ENCODE peak calls at places on chromosomes 4 and X, in eight cellular contexts. One of them, this sample, is unnamed. For H3K9me3 and H3K9me2, the result is how much of the 10 kb centered on the place peaks cover.

GRCh38 chr4:26568446-26568994 is 15.4 kb upstream of the TBC1D19 start:
- DNase-seq in SK-N-SH: no peak
- DNase-seq in GM23248: peak
- DNase-seq in PC-3: peak
- DNase-seq in MM.1S: no peak
- DNase-seq in OCI-LY7: no peak
- DNase-seq in Karpas-422: no peak
- DNase-seq in HCT116: peak
- DNase-seq in this sample: no peak

GRCh38 chr4:145870155-145871020 is 68.2 kb downstream of the ZNF827 start:
- DNase-seq in OCI-LY7: no peak
- DNase-seq in SK-N-SH: no peak
- DNase-seq in HCT116: no peak
- DNase-seq in GM23248: peak
- DNase-seq in Karpas-422: no peak
- DNase-seq in MM.1S: peak
- DNase-seq in PC-3: no peak
- DNase-seq in this sample: no peak

GRCh38 chr4:27684501-27685077 is 823.9 kb downstream of the STIM2 start:
- DNase-seq in OCI-LY7: peak
- DNase-seq in Karpas-422: peak
- DNase-seq in MM.1S: peak
- DNase-seq in SK-N-SH: peak
- DNase-seq in HCT116: peak
- DNase-seq in GM23248: peak
- DNase-seq in PC-3: peak
- DNase-seq in this sample: peak

GRCh38 chr4:141020801-141021261 is 112.4 kb downstream of the RNF150 start:
- DNase-seq in MM.1S: no peak
- DNase-seq in SK-N-SH: no peak
- DNase-seq in PC-3: no peak
- DNase-seq in OCI-LY7: no peak
- DNase-seq in Karpas-422: no peak
- DNase-seq in HCT116: no peak
- DNase-seq in GM23248: peak
- DNase-seq in this sample: no peak

GRCh38 chrX:40083120-40083978 is 14.4 kb downstream of the BCOR start:
- DNase-seq in GM23248: peak
- DNase-seq in OCI-LY7: no peak
- DNase-seq in PC-3: peak
- DNase-seq in Karpas-422: peak
- DNase-seq in SK-N-SH: no peak
- DNase-seq in HCT116: no peak
- DNase-seq in MM.1S: no peak
- DNase-seq in this sample: peak

GRCh38 chr4:135418353-135418752 is 1216.8 kb upstream of the PABPC4L start:
- DNase-seq in OCI-LY7: peak
- DNase-seq in GM23248: no peak
- DNase-seq in Karpas-422: peak
- DNase-seq in HCT116: peak
- DNase-seq in PC-3: peak
- DNase-seq in MM.1S: peak
- DNase-seq in SK-N-SH: peak
- DNase-seq in this sample: no peak

GRCh38 chr4:53902786-53903185 is 161.6 kb downstream of the CHIC2 start:
- DNase-seq in PC-3: no peak
- DNase-seq in GM23248: no peak
- DNase-seq in OCI-LY7: no peak
- DNase-seq in HCT116: no peak
- DNase-seq in SK-N-SH: no peak
- DNase-seq in MM.1S: no peak
- DNase-seq in Karpas-422: no peak
- DNase-seq in this sample: no peak

GRCh38 chr4:121072080-121072835 is at the start of gene NDNF:
- DNase-seq in Karpas-422: no peak
- DNase-seq in HCT116: no peak
- DNase-seq in GM23248: peak
- DNase-seq in OCI-LY7: no peak
- DNase-seq in PC-3: no peak
- DNase-seq in SK-N-SH: peak
- DNase-seq in MM.1S: peak
- DNase-seq in this sample: peak

GRCh38 chrX:132636080-132636479 is 147.2 kb upstream of the MBNL3 start:
- DNase-seq in OCI-LY7: no peak
- DNase-seq in PC-3: peak
- DNase-seq in Karpas-422: peak
- DNase-seq in SK-N-SH: no peak
- DNase-seq in MM.1S: peak
- DNase-seq in GM23248: peak
- DNase-seq in HCT116: no peak
- DNase-seq in this sample: no peak

GRCh38 chr4:15771419-15772058 is 6.6 kb upstream of the CD38 start:
- DNase-seq in Karpas-422: no peak
- DNase-seq in PC-3: no peak
- DNase-seq in SK-N-SH: no peak
- DNase-seq in OCI-LY7: no peak
- DNase-seq in MM.1S: peak
- DNase-seq in HCT116: no peak
- DNase-seq in GM23248: no peak
- DNase-seq in this sample: no peak

GRCh38 chr4:16117164-16117563 is 33.3 kb upstream of the PROM1 start:
- DNase-seq in PC-3: no peak
- DNase-seq in Karpas-422: no peak
- DNase-seq in OCI-LY7: no peak
- DNase-seq in HCT116: no peak
- DNase-seq in MM.1S: no peak
- DNase-seq in SK-N-SH: no peak
- DNase-seq in GM23248: no peak
- DNase-seq in this sample: no peak

GRCh38 chr4:186727977-186728519 is 4.4 kb upstream of the FAT1 start:
- DNase-seq in OCI-LY7: no peak
- DNase-seq in PC-3: peak
- DNase-seq in MM.1S: no peak
- DNase-seq in HCT116: peak
- DNase-seq in SK-N-SH: no peak
- DNase-seq in Karpas-422: no peak
- DNase-seq in GM23248: peak
- DNase-seq in this sample: peak

GRCh38 chr4:183798921-183799307 is 106.2 kb upstream of the STOX2 start:
- DNase-seq in MM.1S: no peak
- DNase-seq in PC-3: no peak
- DNase-seq in GM23248: no peak
- DNase-seq in OCI-LY7: no peak
- DNase-seq in Karpas-422: no peak
- DNase-seq in HCT116: no peak
- DNase-seq in SK-N-SH: no peak
- DNase-seq in this sample: peak

GRCh38 chrX:103531002-103531401 is 11.7 kb upstream of the RAB40A start:
- DNase-seq in SK-N-SH: no peak
- DNase-seq in GM23248: peak
- DNase-seq in PC-3: no peak
- DNase-seq in Karpas-422: no peak
- DNase-seq in MM.1S: no peak
- DNase-seq in HCT116: no peak
- DNase-seq in OCI-LY7: no peak
- DNase-seq in this sample: no peak

GRCh38 chrX:47179928-47180255 is 13.7 kb upstream of the UBA1 start:
- DNase-seq in HCT116: no peak
- DNase-seq in GM23248: no peak
- DNase-seq in Karpas-422: no peak
- DNase-seq in OCI-LY7: no peak
- DNase-seq in SK-N-SH: no peak
- DNase-seq in MM.1S: no peak
- DNase-seq in PC-3: no peak
- DNase-seq in this sample: no peak

GRCh38 chr4:174467107-174467506 is 55.2 kb downstream of the HPGD start:
- DNase-seq in HCT116: no peak
- DNase-seq in PC-3: no peak
- DNase-seq in SK-N-SH: no peak
- DNase-seq in Karpas-422: no peak
- DNase-seq in GM23248: no peak
- DNase-seq in OCI-LY7: no peak
- DNase-seq in MM.1S: no peak
- DNase-seq in this sample: no peak

GRCh38 chrX:108516184-108516583 is 76.5 kb downstream of the COL4A5 start:
- DNase-seq in SK-N-SH: no peak
- DNase-seq in OCI-LY7: no peak
- DNase-seq in PC-3: no peak
- DNase-seq in HCT116: no peak
- DNase-seq in GM23248: peak
- DNase-seq in Karpas-422: no peak
- DNase-seq in MM.1S: no peak
- DNase-seq in this sample: peak

GRCh38 chrX:72358313-72358712 is 52.6 kb upstream of the CITED1 start:
- DNase-seq in GM23248: peak
- DNase-seq in PC-3: peak
- DNase-seq in OCI-LY7: no peak
- DNase-seq in MM.1S: no peak
- DNase-seq in SK-N-SH: no peak
- DNase-seq in Karpas-422: no peak
- DNase-seq in HCT116: no peak
- DNase-seq in this sample: no peak

GRCh38 chr4:138681000-138681604 is 334.5 kb upstream of the NOCT start:
- DNase-seq in MM.1S: peak
- DNase-seq in PC-3: peak
- DNase-seq in GM23248: peak
- DNase-seq in Karpas-422: peak
- DNase-seq in SK-N-SH: peak
- DNase-seq in OCI-LY7: peak
- DNase-seq in HCT116: peak
- DNase-seq in this sample: peak

GRCh38 chr4:158519226-158519625 is 2.5 kb upstream of the RXFP1 start:
- DNase-seq in PC-3: peak
- DNase-seq in SK-N-SH: no peak
- DNase-seq in HCT116: no peak
- DNase-seq in GM23248: no peak
- DNase-seq in OCI-LY7: no peak
- DNase-seq in MM.1S: no peak
- DNase-seq in Karpas-422: no peak
- DNase-seq in this sample: no peak

GRCh38 chr4:17058506-17058905 is 160.1 kb upstream of the LDB2 start:
- DNase-seq in OCI-LY7: no peak
- DNase-seq in PC-3: no peak
- DNase-seq in GM23248: peak
- DNase-seq in SK-N-SH: no peak
- DNase-seq in HCT116: no peak
- DNase-seq in MM.1S: no peak
- DNase-seq in Karpas-422: no peak
- DNase-seq in this sample: no peak

GRCh38 chrX:24110049-24110448 is 39.5 kb upstream of the ZFX start:
- DNase-seq in PC-3: no peak
- DNase-seq in OCI-LY7: no peak
- DNase-seq in Karpas-422: no peak
- DNase-seq in MM.1S: no peak
- DNase-seq in GM23248: no peak
- DNase-seq in HCT116: no peak
- DNase-seq in SK-N-SH: no peak
- DNase-seq in this sample: no peak

GRCh38 chr4:5165419-5166369 is 114.4 kb downstream of the STK32B start:
- DNase-seq in GM23248: peak
- DNase-seq in Karpas-422: no peak
- DNase-seq in OCI-LY7: no peak
- DNase-seq in HCT116: no peak
- DNase-seq in PC-3: peak
- DNase-seq in SK-N-SH: no peak
- DNase-seq in MM.1S: no peak
- DNase-seq in this sample: peak

GRCh38 chr4:107444-108429 is 16.6 kb upstream of the ZNF718 start:
- DNase-seq in MM.1S: no peak
- DNase-seq in SK-N-SH: peak
- DNase-seq in PC-3: no peak
- DNase-seq in HCT116: no peak
- DNase-seq in Karpas-422: no peak
- DNase-seq in GM23248: no peak
- DNase-seq in OCI-LY7: no peak
- DNase-seq in this sample: peak
- H3K9me3 ChIP-seq in MM.1S: under half
- H3K9me3 ChIP-seq in SK-N-SH: under half
- H3K9me3 ChIP-seq in PC-3: under half
- H3K9me3 ChIP-seq in HCT116: under half
- H3K9me3 ChIP-seq in Karpas-422: under half
- H3K9me3 ChIP-seq in GM23248: under half
- H3K9me3 ChIP-seq in OCI-LY7: under half
- H3K9me3 ChIP-seq in this sample: under half

DNA sequence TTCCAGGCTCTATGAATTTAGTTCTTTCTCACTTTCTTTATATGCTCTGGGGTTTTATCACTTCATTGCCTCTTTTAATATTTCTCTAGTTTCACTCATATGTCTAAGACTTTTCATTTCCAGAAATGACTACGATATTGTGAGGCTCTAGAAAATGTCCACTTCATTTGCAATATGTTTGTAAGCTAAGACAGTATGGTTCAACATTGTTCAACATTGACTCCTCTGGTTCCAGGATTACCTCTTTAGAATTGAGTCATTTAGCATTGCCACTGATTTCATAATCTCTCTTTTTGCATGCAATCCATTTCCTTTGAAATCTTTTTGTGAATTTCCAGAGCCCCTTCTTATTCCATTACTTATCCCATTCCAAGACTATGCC is 32.3 kb downstream of the BBS12 start:
- DNase-seq in Karpas-422: no peak
- DNase-seq in SK-N-SH: no peak
- DNase-seq in PC-3: peak
- DNase-seq in HCT116: no peak
- DNase-seq in MM.1S: no peak
- DNase-seq in OCI-LY7: no peak
- DNase-seq in GM23248: peak
- DNase-seq in this sample: no peak
- H3K27ac ChIP-seq in Karpas-422: no peak
- H3K27ac ChIP-seq in SK-N-SH: peak
- H3K27ac ChIP-seq in PC-3: peak
- H3K27ac ChIP-seq in HCT116: no peak
- H3K27ac ChIP-seq in MM.1S: no peak
- H3K27ac ChIP-seq in OCI-LY7: no peak
- H3K27ac ChIP-seq in GM23248: peak
- H3K27ac ChIP-seq in this sample: peak

GRCh38 chrX:136112286-136112685 is 35.0 kb upstream of the FHL1 start:
- DNase-seq in GM23248: no peak
- DNase-seq in PC-3: no peak
- DNase-seq in MM.1S: no peak
- DNase-seq in SK-N-SH: no peak
- DNase-seq in HCT116: no peak
- DNase-seq in Karpas-422: no peak
- DNase-seq in OCI-LY7: no peak
- DNase-seq in this sample: no peak
- H3K9me2 ChIP-seq in GM23248: under half
- H3K9me2 ChIP-seq in PC-3: under half
- H3K9me2 ChIP-seq in MM.1S: under half
- H3K9me2 ChIP-seq in SK-N-SH: under half
- H3K9me2 ChIP-seq in HCT116: under half
- H3K9me2 ChIP-seq in Karpas-422: under half
- H3K9me2 ChIP-seq in OCI-LY7: under half
- H3K9me2 ChIP-seq in this sample: under half

DNA sequence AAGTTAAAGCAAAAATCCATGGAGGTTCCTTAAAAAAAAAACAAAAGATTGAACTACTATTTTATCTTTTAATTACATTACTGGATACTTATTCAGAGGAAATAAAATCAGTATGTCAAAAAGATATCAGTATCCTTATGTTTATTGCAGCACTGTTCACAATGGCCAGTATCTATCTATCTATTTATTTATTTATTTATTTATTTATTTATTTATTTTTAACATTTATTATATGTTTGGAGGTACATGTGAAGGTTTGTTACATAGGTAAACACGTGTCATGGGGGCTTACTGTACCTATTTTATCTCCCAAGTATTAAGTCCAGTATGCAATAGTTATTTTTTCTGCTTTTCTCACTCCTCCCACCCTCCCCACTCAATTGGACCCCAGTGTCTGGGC is 881.1 kb upstream of the POU3F4 start:
- DNase-seq in MM.1S: no peak
- DNase-seq in HCT116: no peak
- DNase-seq in Karpas-422: no peak
- DNase-seq in SK-N-SH: no peak
- DNase-seq in GM23248: no peak
- DNase-seq in PC-3: no peak
- DNase-seq in OCI-LY7: no peak
- DNase-seq in this sample: no peak
- H3K9me3 ChIP-seq in MM.1S: under half
- H3K9me3 ChIP-seq in HCT116: under half
- H3K9me3 ChIP-seq in Karpas-422: under half
- H3K9me3 ChIP-seq in SK-N-SH: under half
- H3K9me3 ChIP-seq in GM23248: under half
- H3K9me3 ChIP-seq in PC-3: under half
- H3K9me3 ChIP-seq in OCI-LY7: under half
- H3K9me3 ChIP-seq in this sample: under half

This sample was measured in hepatocyte.